ENCODE peak calls at places on chromosomes 2 and 18, in eight cellular contexts. E is PC-3; O is tibial artery; M is left lung; B is IMR-90; Z is upper lobe of right lung; T is CD8-positive, alpha-beta T cell; R is astrocyte. N is an unnamed sample. For H3K4me1 and H3K36me3, the result is how much of the 10 kb centered on the place peaks cover.

GRCh38 chr2:120783371-120783791 is 47.7 kb downstream of the GLI2 start:
- DNase-seq in Z (no peak), T (no peak), E (no peak), B (peak), O (no peak), M (no peak), R (peak), N (no peak)

GRCh38 chr2:109382946-109383345 is 230.8 kb downstream of the SEPTIN10 start:
- DNase-seq in Z (peak), R (peak), O (peak), T (no peak), B (peak), M (peak), E (peak), N (peak)

GRCh38 chr2:126771501-126772195 is 115.7 kb downstream of the GYPC start:
- DNase-seq in Z (peak), O (peak), E (no peak), R (no peak), B (no peak), T (no peak), M (no peak), N (no peak)

GRCh38 chr18:23012249-23012648 is 79.1 kb downstream of the RBBP8 start:
- DNase-seq in E (no peak), O (no peak), T (no peak), R (no peak), Z (no peak), B (no peak), M (no peak), N (no peak)

GRCh38 chr18:74326238-74326637 is 10.6 kb downstream of the C18orf63 start:
- DNase-seq in T (no peak), B (peak), R (no peak), O (no peak), M (no peak), Z (no peak), E (no peak), N (no peak)

GRCh38 chr2:70510213-70510820 is 43.3 kb downstream of the TGFA start:
- DNase-seq in O (no peak), B (no peak), E (no peak), T (no peak), Z (no peak), M (no peak), R (no peak), N (no peak)

GRCh38 chr2:233436191-233436581 is 81.9 kb downstream of the DGKD start:
- DNase-seq in M (no peak), O (peak), B (no peak), Z (peak), R (no peak), E (no peak), T (no peak), N (no peak)

GRCh38 chr2:128665113-128665512 is 346.4 kb upstream of the HS6ST1 start:
- DNase-seq in O (no peak), M (no peak), B (no peak), T (no peak), Z (no peak), E (no peak), R (no peak), N (no peak)

GRCh38 chr2:132815522-132815921 is 145.5 kb upstream of the LYPD1 start:
- DNase-seq in E (peak), B (peak), Z (no peak), O (no peak), T (no peak), R (peak), M (no peak), N (no peak)

GRCh38 chr2:79235135-79235534 is 75.6 kb upstream of the REG3A start:
- DNase-seq in Z (no peak), O (no peak), E (no peak), R (no peak), M (no peak), B (no peak), T (no peak), N (no peak)

GRCh38 chr2:9473308-9473984 is 905 bp upstream of the IAH1 start:
- DNase-seq in B (no peak), T (no peak), O (no peak), M (no peak), R (no peak), E (peak), Z (peak), N (no peak)

GRCh38 chr18:78659748-78660147 is 319.9 kb upstream of the SALL3 start:
- DNase-seq in M (no peak), E (no peak), Z (no peak), O (no peak), T (no peak), R (no peak), B (no peak), N (no peak)

GRCh38 chr2:136901732-136902131 is 136.4 kb downstream of the THSD7B start:
- DNase-seq in E (no peak), B (no peak), Z (no peak), O (no peak), T (no peak), M (no peak), R (no peak), N (no peak)

GRCh38 chr2:110157153-110157793 is 41.7 kb upstream of the MALL start:
- DNase-seq in M (no peak), O (no peak), Z (no peak), T (no peak), B (peak), R (peak), E (peak), N (no peak)

GRCh38 chr2:44779793-44780192 is 161.7 kb upstream of the SIX3 start:
- DNase-seq in E (no peak), O (no peak), Z (no peak), B (no peak), T (no peak), R (no peak), M (no peak), N (no peak)

GRCh38 chr18:27964811-27965210 is 212.1 kb downstream of the CDH2 start:
- DNase-seq in M (no peak), Z (no peak), B (peak), O (no peak), E (peak), R (peak), T (no peak), N (no peak)

GRCh38 chr2:211328126-211328525 is 771.7 kb downstream of the CPS1 start:
- DNase-seq in Z (no peak), T (no peak), O (no peak), E (no peak), R (no peak), B (no peak), M (no peak), N (no peak)

GRCh38 chr2:197453914-197454398 is 604 bp downstream of the COQ10B start:
- DNase-seq in T (no peak), O (peak), E (no peak), Z (no peak), B (peak), M (no peak), R (peak), N (peak)

DNA sequence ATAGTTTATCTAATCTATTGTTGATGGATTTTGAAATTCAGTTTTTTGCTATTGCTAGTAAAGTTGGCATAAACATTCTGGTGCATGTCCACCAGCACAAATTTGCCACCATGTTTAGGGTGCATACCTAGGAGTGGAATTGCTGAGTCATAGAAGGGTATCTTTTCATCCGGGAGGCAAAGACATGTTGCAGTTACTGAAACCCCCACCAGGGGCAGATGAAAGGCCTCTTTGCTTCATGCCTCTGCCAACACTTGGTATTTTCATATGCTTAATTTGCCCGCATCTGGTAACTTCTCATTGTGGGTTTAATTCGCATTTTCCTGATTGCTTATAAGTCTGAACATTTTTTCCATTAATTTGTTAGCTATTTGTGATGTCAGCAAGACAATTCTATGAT is 8.2 kb downstream of the DCC start:
- DNase-seq in B (no peak), M (no peak), Z (no peak), O (no peak), R (no peak), E (peak), T (no peak), N (no peak)
- TF ChIP-seq CTCF in B (no peak), M (no peak), Z (no peak), O (no peak), R (peak), E (peak), T (no peak), N (peak)

GRCh38 chr2:11753886-11754704 is 7.7 kb downstream of the LPIN1 start:
- DNase-seq in M (no peak), B (peak), R (peak), E (peak), O (no peak), T (peak), Z (no peak), N (no peak)
- H3K4me1 ChIP-seq in M (half or more), B (under half), R (under half), E (under half), O (under half), T (half or more), Z (under half), N (under half)

GRCh38 chr18:80095414-80095813 is 13.6 kb upstream of the ADNP2 start:
- DNase-seq in R (no peak), M (no peak), B (no peak), E (no peak), T (peak), O (no peak), Z (no peak), N (no peak)

GRCh38 chr18:80096032-80096565 is 13.0 kb upstream of the ADNP2 start:
- DNase-seq in Z (no peak), B (no peak), O (no peak), E (no peak), M (no peak), R (no peak), T (peak), N (no peak)

GRCh38 chr18:80097201-80097600 is 11.9 kb upstream of the ADNP2 start:
- DNase-seq in R (no peak), M (no peak), T (peak), B (no peak), O (no peak), Z (no peak), E (no peak), N (no peak)
- H3K36me3 ChIP-seq in R (under half), M (under half), T (under half), B (under half), O (under half), Z (under half), E (under half), N (under half)

GRCh38 chr2:223760838-223761502 is 76.4 kb downstream of the AP1S3 start:
- DNase-seq in R (peak), O (no peak), B (peak), Z (no peak), T (peak), M (peak), E (peak), N (peak)
- TF ChIP-seq CTCF in R (peak), O (no peak), B (no peak), Z (no peak), T (peak), M (no peak), E (peak), N (peak)

DNA sequence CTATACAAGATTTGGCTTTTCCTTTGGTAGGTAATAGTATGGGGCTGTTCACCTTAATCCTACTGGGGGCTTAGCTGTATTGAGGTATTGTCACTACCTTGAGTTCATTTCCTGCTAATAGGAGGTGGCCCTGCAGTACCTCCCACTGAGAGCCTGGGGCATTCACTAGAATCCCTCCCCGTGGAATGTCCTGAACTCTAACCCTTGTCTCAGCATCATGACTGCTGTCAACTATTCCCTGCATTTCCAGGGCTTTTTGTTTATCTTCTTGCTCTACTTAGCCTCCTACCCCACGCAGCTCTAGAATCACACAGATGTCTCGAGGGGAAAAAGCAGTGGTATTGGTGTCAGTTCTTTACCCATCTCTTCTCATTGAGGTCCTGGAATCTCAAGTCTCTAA is 542.3 kb downstream of the METTL4 start:
- DNase-seq in M (no peak), T (no peak), E (no peak), Z (no peak), R (no peak), O (no peak), B (no peak), N (no peak)
- H3K4me1 ChIP-seq in M (under half), T (under half), E (under half), Z (under half), R (under half), O (under half), B (under half), N (under half)

GRCh38 chr2:27671235-27671634 is 7.5 kb downstream of the SLC4A1AP start:
- DNase-seq in R (no peak), M (no peak), Z (no peak), O (no peak), B (no peak), E (no peak), T (no peak), N (no peak)
- H3K36me3 ChIP-seq in R (under half), M (under half), Z (half or more), O (half or more), B (under half), E (under half), T (under half), N (half or more)

GRCh38 chr18:47420130-47420529 is 168.7 kb upstream of the SKOR2 start:
- DNase-seq in O (no peak), B (no peak), Z (no peak), T (no peak), R (no peak), E (no peak), M (no peak), N (no peak)

GRCh38 chr18:47425365-47425764 is 173.9 kb upstream of the SKOR2 start:
- DNase-seq in B (no peak), E (no peak), Z (no peak), M (no peak), T (no peak), O (no peak), R (no peak), N (no peak)

GRCh38 chr18:47417807-47418206 is 166.3 kb upstream of the SKOR2 start:
- DNase-seq in O (no peak), E (no peak), B (no peak), M (no peak), T (no peak), Z (no peak), R (no peak), N (no peak)

GRCh38 chr18:47418746-47419145 is 167.3 kb upstream of the SKOR2 start:
- DNase-seq in Z (no peak), M (no peak), R (peak), B (no peak), O (no peak), E (no peak), T (no peak), N (no peak)

GRCh38 chr18:47422524-47422923 is 171.1 kb upstream of the SKOR2 start:
- DNase-seq in E (no peak), Z (no peak), M (no peak), O (no peak), R (no peak), B (no peak), T (no peak), N (no peak)
- TF ChIP-seq CTCF in E (no peak), Z (no peak), M (no peak), O (no peak), R (no peak), B (no peak), T (no peak), N (no peak)

GRCh38 chr2:25312958-25313710 is 28.6 kb downstream of the DNMT3A start:
- DNase-seq in O (no peak), T (peak), Z (no peak), B (no peak), E (no peak), M (no peak), R (no peak), N (no peak)
- H3K4me1 ChIP-seq in O (half or more), T (half or more), Z (under half), B (under half), E (under half), M (half or more), R (under half), N (under half)

DNA sequence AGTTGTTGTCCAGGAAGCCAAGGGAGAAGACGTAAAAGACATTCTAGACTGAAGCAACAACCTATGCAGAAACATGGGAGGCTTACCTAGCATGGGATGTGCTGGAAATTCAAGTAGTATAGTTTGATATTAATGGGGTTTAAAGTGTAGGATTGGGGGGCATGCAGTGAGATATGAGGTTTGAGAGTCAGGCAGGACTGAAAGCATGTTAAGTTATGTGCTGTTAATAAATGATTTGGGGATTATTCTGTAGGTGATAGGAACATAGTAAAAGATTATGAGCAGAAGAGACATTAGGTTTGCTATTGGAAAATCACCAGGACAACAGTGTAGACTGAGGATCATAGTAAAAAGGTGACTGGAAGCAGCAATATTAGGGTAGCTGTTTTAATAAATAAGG is 3.2 kb downstream of the EHBP1 start:
- DNase-seq in E (no peak), O (no peak), Z (no peak), M (no peak), B (no peak), T (no peak), R (no peak), N (no peak)
- H3K36me3 ChIP-seq in E (under half), O (under half), Z (under half), M (under half), B (under half), T (under half), R (under half), N (half or more)

N was measured in RWPE2.